ENCODE peak calls at places on chromosomes 11 and 22, in ten cellular contexts. H is tibial artery; Q is right cardiac atrium; Y is kidney; E is cardiac muscle cell; D is prostate gland; S is Peyer's patch; V is heart right ventricle; P is CD4-positive, CD25-positive, alpha-beta regulatory T cell; I is osteoblast. K is an unnamed sample.

GRCh38 chr22:44828193-44828592 is 75.8 kb downstream of the ARHGAP8 start:
- DNase-seq in H (no peak), Q (no peak), Y (no peak), E (peak; percentile 4), D (no peak), S (no peak), V (no peak), P (peak; percentile 9), I (peak; percentile 88), K (no peak)

GRCh38 chr22:45612451-45612901 is 59.2 kb upstream of the ATXN10 start:
- DNase-seq in H (peak; percentile 73), Q (peak; percentile 73), Y (peak; percentile 83), E (peak; percentile 72), D (peak; percentile 42), S (no peak), V (peak; percentile 45), P (peak; percentile 58), I (peak; percentile 96), K (peak; percentile 84)

GRCh38 chr11:5624489-5625278 is at the start of gene TRIM34:
- DNase-seq in H (peak; percentile 74), Q (peak; percentile 33), Y (no peak), E (peak; percentile 72), D (peak; percentile 76), S (peak; percentile 77), V (peak; percentile 65), P (peak; percentile 87), I (peak; percentile 96), K (peak; percentile 75)

GRCh38 chr22:25067851-25068421 is 115.4 kb downstream of the KIAA1671 start:
- DNase-seq in H (peak; percentile 93), Q (peak; percentile 30), Y (no peak), E (no peak), D (no peak), S (peak; percentile 71), V (no peak), P (peak; percentile 97), I (peak; percentile 71), K (no peak)

GRCh38 chr11:116595305-116595880 is 177.4 kb downstream of the BUD13 start:
- DNase-seq in H (no peak), Q (no peak), Y (no peak), E (no peak), D (no peak), S (no peak), V (no peak), P (no peak), I (no peak), K (no peak)

GRCh38 chr11:100269511-100269910 is 417.6 kb upstream of the ARHGAP42 start:
- DNase-seq in H (no peak), Q (no peak), Y (no peak), E (no peak), D (no peak), S (no peak), V (no peak), P (no peak), I (no peak), K (no peak)

GRCh38 chr11:76861490-76861953 is 804 bp downstream of the ACER3 start:
- DNase-seq in H (no peak), Q (no peak), Y (no peak), E (no peak), D (no peak), S (no peak), V (no peak), P (peak; percentile 6), I (no peak), K (no peak)

GRCh38 chr11:117097567-117098268 is 510 bp downstream of the SIK3 start:
- DNase-seq in H (no peak), Q (no peak), Y (peak; percentile 89), E (no peak), D (peak; percentile 28), S (peak; percentile 45), V (peak; percentile 44), P (peak; percentile 36), I (peak; percentile 90), K (peak; percentile 61)

GRCh38 chr11:91630916-91631673 is 593.5 kb upstream of the FAT3 start:
- DNase-seq in H (no peak), Q (no peak), Y (no peak), E (no peak), D (no peak), S (no peak), V (no peak), P (no peak), I (no peak), K (no peak)

DNA sequence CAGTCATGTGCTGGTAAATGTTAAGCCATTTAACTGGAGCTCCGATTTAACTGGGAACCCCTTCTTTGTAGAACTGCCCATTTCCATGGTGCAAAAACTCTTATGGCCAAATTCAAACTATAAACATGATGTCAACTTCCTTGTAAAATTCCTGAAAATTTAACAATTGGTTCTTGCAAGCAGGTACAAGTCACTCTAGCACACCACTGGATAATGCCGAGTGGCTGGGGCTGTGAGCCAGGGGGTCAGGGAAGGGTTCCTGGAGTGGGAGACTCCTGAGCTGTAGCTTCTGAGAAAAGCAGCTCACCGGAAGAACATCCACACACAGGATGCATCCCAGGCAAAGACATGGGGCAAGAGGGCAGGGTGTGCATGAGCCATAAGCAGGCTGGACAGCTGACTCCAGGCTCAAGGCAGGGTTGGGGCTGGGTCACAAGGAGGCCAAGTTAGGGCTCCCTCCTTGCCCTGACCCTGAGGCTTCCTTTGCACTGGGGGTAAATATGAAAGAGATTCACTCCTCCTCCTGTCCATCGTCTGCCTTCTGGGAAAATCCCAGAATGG is 18.2 kb downstream of the P2RY2 start:
- DNase-seq in H (peak; percentile 24), Q (no peak), Y (peak; percentile 23), E (no peak), D (peak; percentile 34), S (no peak), V (no peak), P (no peak), I (no peak), K (no peak)
- H3K4me1 ChIP-seq in H (peaks cover 35% of the 10 kb centered on the region), Q (peaks cover 14% of the 10 kb centered on the region), Y (no peaks in the 10 kb centered on the region), E (no peaks in the 10 kb centered on the region), D (no peaks in the 10 kb centered on the region), S (no peaks in the 10 kb centered on the region), V (peaks cover 77% of the 10 kb centered on the region), P (no peaks in the 10 kb centered on the region), I (peaks cover 27% of the 10 kb centered on the region), K (peaks cover 57% of the 10 kb centered on the region)

GRCh38 chr11:11988862-11989261 is 19.6 kb downstream of the DKK3 start:
- DNase-seq in H (no peak), Q (no peak), Y (no peak), E (no peak), D (no peak), S (no peak), V (no peak), P (no peak), I (no peak), K (no peak)

GRCh38 chr11:11987503-11988022 is 20.9 kb downstream of the DKK3 start:
- DNase-seq in H (no peak), Q (no peak), Y (no peak), E (peak; percentile 50), D (no peak), S (no peak), V (no peak), P (peak; percentile 19), I (no peak), K (no peak)

GRCh38 chr11:11992257-11992690 is 16.2 kb downstream of the DKK3 start:
- DNase-seq in H (no peak), Q (no peak), Y (no peak), E (no peak), D (no peak), S (no peak), V (no peak), P (no peak), I (no peak), K (no peak)

GRCh38 chr11:11988099-11988651 is 20.3 kb downstream of the DKK3 start:
- DNase-seq in H (no peak), Q (no peak), Y (no peak), E (no peak), D (no peak), S (no peak), V (no peak), P (no peak), I (peak; percentile 89), K (no peak)

GRCh38 chr11:11989774-11990744 is 18.4 kb downstream of the DKK3 start:
- DNase-seq in H (peak; percentile 53), Q (no peak), Y (no peak), E (peak; percentile 69), D (no peak), S (no peak), V (no peak), P (no peak), I (no peak), K (peak; percentile 56)
- H3K4me1 ChIP-seq in H (peaks cover 39% of the 10 kb centered on the region), Q (peaks cover 13% of the 10 kb centered on the region), Y (no peaks in the 10 kb centered on the region), E (peaks cover 58% of the 10 kb centered on the region), D (no peaks in the 10 kb centered on the region), S (no peaks in the 10 kb centered on the region), V (peaks cover 86% of the 10 kb centered on the region), P (no peaks in the 10 kb centered on the region), I (peaks cover 51% of the 10 kb centered on the region), K (no peaks in the 10 kb centered on the region)

GRCh38 chr22:23220485-23221350 is 40.4 kb downstream of the BCR start:
- DNase-seq in H (no peak), Q (no peak), Y (peak; percentile 80), E (peak; percentile 75), D (no peak), S (peak; percentile 52), V (no peak), P (peak; percentile 60), I (peak; percentile 87), K (no peak)

GRCh38 chr22:23219317-23219716 is 39.0 kb downstream of the BCR start:
- DNase-seq in H (no peak), Q (no peak), Y (peak; percentile 68), E (no peak), D (no peak), S (no peak), V (no peak), P (no peak), I (no peak), K (no peak)

GRCh38 chr22:23221351-23221804 is 41.1 kb downstream of the BCR start:
- DNase-seq in H (no peak), Q (no peak), Y (peak; percentile 17), E (no peak), D (no peak), S (no peak), V (no peak), P (no peak), I (no peak), K (no peak)

GRCh38 chr22:23218867-23219251 is 38.5 kb downstream of the BCR start:
- DNase-seq in H (no peak), Q (no peak), Y (peak; percentile 92), E (peak; percentile 71), D (no peak), S (peak; percentile 49), V (no peak), P (peak; percentile 23), I (no peak), K (no peak)

GRCh38 chr22:23219787-23220484 is 39.6 kb downstream of the BCR start:
- DNase-seq in H (peak; percentile 79), Q (peak; percentile 43), Y (peak; percentile 91), E (peak; percentile 34), D (no peak), S (peak; percentile 71), V (no peak), P (peak; percentile 74), I (no peak), K (no peak)
- H3K4me1 ChIP-seq in H (peaks cover 100% of the 10 kb centered on the region), Q (peaks cover 63% of the 10 kb centered on the region), Y (peaks cover 75% of the 10 kb centered on the region), E (peaks cover 38% of the 10 kb centered on the region), D (no peaks in the 10 kb centered on the region), S (peaks cover 4% of the 10 kb centered on the region), V (peaks cover 94% of the 10 kb centered on the region), P (peaks cover 70% of the 10 kb centered on the region), I (peaks cover 37% of the 10 kb centered on the region), K (no peaks in the 10 kb centered on the region)

DNA sequence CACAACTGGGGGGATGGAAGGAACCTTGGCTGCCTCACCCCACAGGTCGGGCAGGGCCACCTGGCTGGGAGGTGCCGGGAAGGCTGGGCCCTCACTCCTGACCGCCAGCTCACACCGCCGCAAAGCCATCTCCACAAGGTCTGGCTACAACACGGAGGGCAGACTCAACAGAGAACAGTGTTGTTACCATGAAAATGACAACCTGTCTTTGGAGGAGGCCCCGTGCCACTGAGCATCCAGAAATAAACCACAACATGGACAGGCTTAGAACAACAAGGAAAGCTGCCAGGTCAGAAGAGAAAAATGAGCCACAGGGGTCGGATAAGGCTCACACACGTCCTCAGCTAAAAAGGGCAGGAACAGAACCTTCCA is 3.0 kb downstream of the DERL3 start:
- DNase-seq in H (peak; percentile 53), Q (no peak), Y (peak; percentile 54), E (no peak), D (no peak), S (no peak), V (peak; percentile 68), P (no peak), I (no peak), K (no peak)
- H3K4me1 ChIP-seq in H (peaks cover 47% of the 10 kb centered on the region), Q (peaks cover 6% of the 10 kb centered on the region), Y (peaks cover 5% of the 10 kb centered on the region), E (peaks cover 27% of the 10 kb centered on the region), D (peaks cover 10% of the 10 kb centered on the region), S (no peaks in the 10 kb centered on the region), V (peaks cover 93% of the 10 kb centered on the region), P (peaks cover 16% of the 10 kb centered on the region), I (peaks cover 4% of the 10 kb centered on the region), K (peaks cover 82% of the 10 kb centered on the region)

K was measured in right atrium auricular region.